ENCODE peak calls at places on chromosome 19, in four cellular contexts. F is Peyer's patch, J is lung, S is psoas muscle. R is an unnamed sample.

GRCh38 chr19:1469936-1470863 is 8.8 kb downstream of the C19orf25 start:
- DNase-seq in F (no peak), J (no peak), S (peak; percentile 56), R (peak; percentile 59)

GRCh38 chr19:48489608-48490216 is 20.5 kb downstream of the CYTH2 start:
- DNase-seq in F (peak; percentile 89), J (peak; percentile 80), S (peak; percentile 88), R (peak; percentile 83)

GRCh38 chr19:5466814-5467291 is 11.6 kb downstream of the ZNRF4 start:
- DNase-seq in F (no peak), J (no peak), S (no peak), R (peak; percentile 17)

GRCh38 chr19:17244618-17245534 is 843 bp downstream of the NR2F6 start:
- DNase-seq in F (peak; percentile 64), J (no peak), S (peak; percentile 75), R (peak; percentile 62)

GRCh38 chr19:4175669-4175931 is 6.8 kb downstream of the SIRT6 start:
- DNase-seq in F (no peak), J (no peak), S (no peak), R (no peak)

GRCh38 chr19:41298327-41298964 is 11.5 kb upstream of the CCDC97 start:
- DNase-seq in F (peak; percentile 66), J (peak; percentile 76), S (peak; percentile 88), R (peak; percentile 81)

GRCh38 chr19:51478381-51479285 is at the start of gene CEACAM18:
- DNase-seq in F (peak; percentile 90), J (no peak), S (no peak), R (no peak)

GRCh38 chr19:17041994-17042393 is 15.4 kb upstream of the CPAMD8 start:
- DNase-seq in F (no peak), J (no peak), S (no peak), R (peak; percentile 70)

GRCh38 chr19:5339950-5340636 is 519 bp downstream of the PTPRS start:
- DNase-seq in F (no peak), J (no peak), S (no peak), R (no peak)

GRCh38 chr19:49387936-49388372 is at the start of gene KASH5:
- DNase-seq in F (peak; percentile 82), J (peak; percentile 87), S (peak; percentile 92), R (peak; percentile 73)

GRCh38 chr19:6100284-6100915 is 9.9 kb downstream of the RFX2 start:
- DNase-seq in F (no peak), J (no peak), S (peak; percentile 61), R (peak; percentile 16)

DNA sequence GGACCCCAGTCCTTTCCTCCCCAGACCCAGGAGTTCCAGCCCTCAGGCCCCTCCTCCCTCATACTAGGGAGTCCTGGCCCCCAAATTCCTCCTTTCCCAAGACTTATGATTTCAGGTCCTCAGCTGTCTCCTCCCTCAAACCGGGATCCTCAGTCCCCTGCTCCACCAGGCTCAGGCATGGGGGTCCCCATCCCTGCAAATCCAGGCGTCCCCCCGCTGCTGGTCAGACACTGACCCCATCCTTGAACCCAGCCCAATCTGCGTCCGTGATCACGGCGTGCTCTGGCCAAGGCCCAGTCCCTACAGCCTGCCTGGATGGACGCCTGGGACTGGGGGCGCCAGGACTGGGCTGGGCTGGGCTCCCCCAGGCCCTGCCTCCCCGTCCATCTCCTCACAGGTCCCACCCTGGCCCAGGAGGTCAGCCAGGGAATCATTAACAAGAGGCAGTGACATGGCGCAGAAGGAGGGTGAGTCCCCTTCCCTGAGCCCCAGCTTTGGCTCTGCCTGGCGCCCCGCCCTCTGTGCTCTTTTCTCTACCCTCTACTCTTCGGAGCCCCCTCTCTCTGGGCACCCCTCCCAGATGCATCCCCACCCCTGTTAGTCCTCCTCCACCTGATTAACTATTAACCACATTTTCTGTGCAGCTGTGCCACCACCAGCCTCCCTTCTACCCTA is 672 bp downstream of the HPN start:
- DNase-seq in F (no peak), J (no peak), S (peak; percentile 67), R (no peak)
- H3K4me1 ChIP-seq in F (no peaks in the 10 kb centered on the region), J (peaks cover 12% of the 10 kb centered on the region), S (peaks cover 69% of the 10 kb centered on the region), R (peaks cover 51% of the 10 kb centered on the region)

GRCh38 chr19:15252398-15253018 is 20.3 kb upstream of the EPHX3 start:
- DNase-seq in F (no peak), J (no peak), S (peak; percentile 70), R (no peak)
- TF ChIP-seq CTCF in F (peak; percentile 20), J (peak; percentile 10), S (peak; percentile 44), R (no peak)

GRCh38 chr19:36915992-36916830 is at the start of the genes ZNF568 and ZNF829:
- DNase-seq in F (peak; percentile 91), J (peak; percentile 88), S (peak; percentile 95), R (peak; percentile 93)
- H3K4me3 ChIP-seq in F (peak within 1 kb of the TSS; percentile 86), J (peak within 1 kb of the TSS; percentile 82), S (peak within 1 kb of the TSS; percentile 95), R (peak within 1 kb of the TSS; percentile 70)

DNA sequence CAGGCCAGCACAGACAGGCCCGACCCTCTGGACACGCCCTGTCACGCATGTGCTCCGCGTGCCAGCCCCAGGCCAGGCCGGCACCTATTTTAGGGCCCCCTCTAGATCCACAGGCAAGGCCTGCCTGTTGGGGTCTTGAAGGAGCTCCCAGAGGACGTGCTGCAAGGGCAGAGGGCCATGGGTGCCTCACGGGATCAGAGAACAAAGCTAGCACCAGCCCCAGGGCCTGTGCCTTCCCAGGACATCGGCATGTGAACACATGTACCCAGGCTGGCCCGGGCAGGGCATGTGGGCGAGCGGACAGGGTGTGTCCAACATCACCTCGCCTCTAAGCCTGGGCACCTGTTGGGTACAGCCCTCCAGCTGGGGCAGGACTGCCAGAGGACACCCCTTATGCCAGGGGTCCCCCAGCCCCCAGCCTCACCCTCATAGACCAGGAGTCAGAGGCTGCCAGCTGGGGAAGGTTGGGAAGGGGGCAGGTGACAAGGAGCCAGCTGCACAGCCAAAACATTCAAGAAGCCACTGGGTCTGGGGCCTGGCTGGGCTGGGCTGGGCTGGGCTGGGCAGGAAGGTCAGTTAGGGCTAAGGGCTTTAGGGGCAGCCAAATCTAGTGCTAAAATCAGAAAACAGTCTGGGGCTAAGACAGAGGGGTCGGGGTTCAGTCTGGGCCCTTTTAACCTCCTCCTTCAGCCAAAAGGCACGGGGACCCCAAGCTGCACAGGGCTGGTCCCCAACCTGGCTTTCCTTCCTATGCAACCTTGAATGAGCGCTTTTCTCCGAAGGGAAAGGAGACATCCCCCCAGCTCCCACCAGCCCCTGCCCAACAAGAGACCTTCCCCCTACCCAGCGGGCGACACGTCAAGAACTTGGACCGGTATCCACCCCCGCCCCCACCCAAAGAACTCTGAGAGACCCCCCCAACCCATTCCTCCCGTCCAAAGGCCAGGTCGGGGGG is 35.3 kb upstream of the NANOS3 start:
- DNase-seq in F (peak; percentile 88), J (peak; percentile 75), S (peak; percentile 91), R (no peak)
- H3K4me1 ChIP-seq in F (peaks cover 6% of the 10 kb centered on the region), J (no peaks in the 10 kb centered on the region), S (peaks cover 36% of the 10 kb centered on the region), R (peaks cover 62% of the 10 kb centered on the region)

GRCh38 chr19:38055040-38055439 is 148.0 kb downstream of the SIPA1L3 start:
- DNase-seq in F (no peak), J (no peak), S (no peak), R (no peak)

GRCh38 chr19:38059897-38060296 is 152.9 kb downstream of the SIPA1L3 start:
- DNase-seq in F (no peak), J (no peak), S (no peak), R (no peak)

GRCh38 chr19:38057954-38058690 is 151.1 kb downstream of the SIPA1L3 start:
- DNase-seq in F (peak; percentile 75), J (peak; percentile 83), S (no peak), R (no peak)

GRCh38 chr19:38056646-38057045 is 149.6 kb downstream of the SIPA1L3 start:
- DNase-seq in F (no peak), J (no peak), S (no peak), R (no peak)

GRCh38 chr19:38055655-38056521 is 148.9 kb downstream of the SIPA1L3 start:
- DNase-seq in F (no peak), J (no peak), S (no peak), R (no peak)
- TF ChIP-seq CTCF in F (no peak), J (no peak), S (no peak), R (no peak)

DNA sequence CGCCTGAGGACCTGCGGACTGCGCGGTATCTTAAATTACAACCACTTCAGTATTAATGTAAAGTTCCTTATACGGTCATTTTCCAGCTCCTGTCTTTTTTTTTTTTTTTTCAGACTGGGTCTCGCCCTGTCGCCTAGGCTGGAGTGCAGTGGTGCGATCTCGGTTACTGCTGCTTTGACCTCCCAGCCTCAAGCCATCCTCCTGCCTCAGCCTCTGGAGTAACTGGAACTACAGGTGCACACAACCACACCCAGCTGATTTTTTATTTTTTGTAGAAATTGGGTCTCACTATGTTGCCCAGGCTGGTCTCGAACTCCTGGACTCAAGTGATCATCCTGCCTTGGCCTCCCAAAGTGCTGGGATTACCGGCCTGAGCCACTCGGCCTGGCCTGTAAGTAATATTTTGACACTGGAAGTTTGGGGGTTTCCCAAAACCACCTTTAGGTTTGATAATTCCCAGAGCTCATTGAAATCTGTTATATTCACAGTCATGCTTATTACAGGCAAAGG is 406 bp upstream of the EID2B start:
- DNase-seq in F (no peak), J (no peak), S (no peak), R (no peak)
- H3K4me3 ChIP-seq in F (peak overlapping the region; percentile 84), J (no peak overlapping the region), S (peak overlapping the region; percentile 86), R (peak overlapping the region; percentile 74)

R was measured in heart right ventricle.